ENCODE peak calls at places on chromosomes 13 and 19, in eight cellular contexts. One of them, this sample, is unnamed.

GRCh38 chr13:110323986-110324749 is 17.1 kb downstream of the COL4A2 start:
- DNase-seq in ELF-1: no peak
- DNase-seq in NCI-H774: no peak
- DNase-seq in left lung: no peak
- DNase-seq in T-helper 1 cell: no peak
- DNase-seq in Right ventricle myocardium superior: no peak
- DNase-seq in T-helper 17 cell: no peak
- DNase-seq in fibroblast of the conjunctiva: no peak
- DNase-seq in this sample: no peak

GRCh38 chr19:39398297-39398864 is 7.2 kb downstream of the MED29 start:
- DNase-seq in ELF-1: no peak
- DNase-seq in NCI-H774: no peak
- DNase-seq in left lung: peak; percentile 89
- DNase-seq in T-helper 1 cell: peak; percentile 78
- DNase-seq in Right ventricle myocardium superior: peak; percentile 89
- DNase-seq in T-helper 17 cell: no peak
- DNase-seq in fibroblast of the conjunctiva: peak; percentile 84
- DNase-seq in this sample: no peak

GRCh38 chr13:83906240-83906820 is 24.1 kb upstream of the SLITRK1 start:
- DNase-seq in ELF-1: no peak
- DNase-seq in NCI-H774: no peak
- DNase-seq in left lung: no peak
- DNase-seq in T-helper 1 cell: no peak
- DNase-seq in Right ventricle myocardium superior: no peak
- DNase-seq in T-helper 17 cell: no peak
- DNase-seq in fibroblast of the conjunctiva: no peak
- DNase-seq in this sample: no peak

GRCh38 chr19:8569066-8569761 is 8.0 kb downstream of the MYO1F start:
- DNase-seq in ELF-1: no peak
- DNase-seq in NCI-H774: no peak
- DNase-seq in left lung: peak; percentile 84
- DNase-seq in T-helper 1 cell: peak; percentile 97
- DNase-seq in Right ventricle myocardium superior: peak; percentile 61
- DNase-seq in T-helper 17 cell: peak; percentile 57
- DNase-seq in fibroblast of the conjunctiva: peak; percentile 64
- DNase-seq in this sample: no peak

GRCh38 chr13:49494645-49495044 is 1.1 kb upstream of the PHF11 start:
- DNase-seq in ELF-1: no peak
- DNase-seq in NCI-H774: no peak
- DNase-seq in left lung: no peak
- DNase-seq in T-helper 1 cell: no peak
- DNase-seq in Right ventricle myocardium superior: no peak
- DNase-seq in T-helper 17 cell: no peak
- DNase-seq in fibroblast of the conjunctiva: no peak
- DNase-seq in this sample: no peak

GRCh38 chr19:45402469-45403070 is 2.3 kb downstream of the PPP1R13L start:
- DNase-seq in ELF-1: peak; percentile 90
- DNase-seq in NCI-H774: no peak
- DNase-seq in left lung: no peak
- DNase-seq in T-helper 1 cell: no peak
- DNase-seq in Right ventricle myocardium superior: peak; percentile 62
- DNase-seq in T-helper 17 cell: no peak
- DNase-seq in fibroblast of the conjunctiva: no peak
- DNase-seq in this sample: no peak

GRCh38 chr13:43240278-43240677 is 216.9 kb downstream of the DNAJC15 start:
- DNase-seq in ELF-1: no peak
- DNase-seq in NCI-H774: no peak
- DNase-seq in left lung: no peak
- DNase-seq in T-helper 1 cell: no peak
- DNase-seq in Right ventricle myocardium superior: no peak
- DNase-seq in T-helper 17 cell: no peak
- DNase-seq in fibroblast of the conjunctiva: no peak
- DNase-seq in this sample: no peak

GRCh38 chr19:29263305-29264080 is 50.5 kb upstream of the UQCRFS1 start:
- DNase-seq in ELF-1: peak; percentile 87
- DNase-seq in NCI-H774: no peak
- DNase-seq in left lung: no peak
- DNase-seq in T-helper 1 cell: peak; percentile 31
- DNase-seq in Right ventricle myocardium superior: peak; percentile 47
- DNase-seq in T-helper 17 cell: no peak
- DNase-seq in fibroblast of the conjunctiva: peak; percentile 8
- DNase-seq in this sample: no peak

GRCh38 chr13:83452292-83452950 is 429.9 kb downstream of the SLITRK1 start:
- DNase-seq in ELF-1: no peak
- DNase-seq in NCI-H774: no peak
- DNase-seq in left lung: no peak
- DNase-seq in T-helper 1 cell: no peak
- DNase-seq in Right ventricle myocardium superior: no peak
- DNase-seq in T-helper 17 cell: no peak
- DNase-seq in fibroblast of the conjunctiva: no peak
- DNase-seq in this sample: no peak